ENCODE peak calls at places on chromosomes 13 and 19, in four cellular contexts. One of them, this sample, is unnamed.

GRCh38 chr19:18798384-18799352 is 7.6 kb upstream of the COMP start:
- DNase-seq in Panc1: no peak
- DNase-seq in testis: no peak
- DNase-seq in prostate gland: no peak
- DNase-seq in this sample: no peak

GRCh38 chr13:90336507-90336906 is 1011.0 kb upstream of the MIR17HG start:
- DNase-seq in Panc1: no peak
- DNase-seq in testis: no peak
- DNase-seq in prostate gland: no peak
- DNase-seq in this sample: no peak

GRCh38 chr13:40152145-40152544 is 496.7 kb downstream of the COG6 start:
- DNase-seq in testis: no peak
- DNase-seq in prostate gland: no peak
- DNase-seq in Panc1: no peak
- DNase-seq in this sample: no peak

GRCh38 chr19:23071087-23071511 is 45.7 kb upstream of the ZNF730 start:
- DNase-seq in testis: peak
- DNase-seq in Panc1: no peak
- DNase-seq in prostate gland: peak
- DNase-seq in this sample: no peak

GRCh38 chr13:86932935-86933334 is 738.2 kb upstream of the SLITRK5 start:
- DNase-seq in prostate gland: no peak
- DNase-seq in testis: no peak
- DNase-seq in Panc1: no peak
- DNase-seq in this sample: no peak

GRCh38 chr19:53892981-53893325 is 11.0 kb downstream of the PRKCG start:
- DNase-seq in Panc1: no peak
- DNase-seq in testis: no peak
- DNase-seq in prostate gland: no peak
- DNase-seq in this sample: no peak

GRCh38 chr13:110283661-110284516 is 23.1 kb downstream of the COL4A1 start:
- DNase-seq in Panc1: no peak
- DNase-seq in testis: no peak
- DNase-seq in prostate gland: no peak
- DNase-seq in this sample: no peak

GRCh38 chr19:44943801-44944249 is 1.8 kb downstream of the APOC4 start:
- DNase-seq in testis: peak
- DNase-seq in Panc1: no peak
- DNase-seq in prostate gland: no peak
- DNase-seq in this sample: peak

DNA sequence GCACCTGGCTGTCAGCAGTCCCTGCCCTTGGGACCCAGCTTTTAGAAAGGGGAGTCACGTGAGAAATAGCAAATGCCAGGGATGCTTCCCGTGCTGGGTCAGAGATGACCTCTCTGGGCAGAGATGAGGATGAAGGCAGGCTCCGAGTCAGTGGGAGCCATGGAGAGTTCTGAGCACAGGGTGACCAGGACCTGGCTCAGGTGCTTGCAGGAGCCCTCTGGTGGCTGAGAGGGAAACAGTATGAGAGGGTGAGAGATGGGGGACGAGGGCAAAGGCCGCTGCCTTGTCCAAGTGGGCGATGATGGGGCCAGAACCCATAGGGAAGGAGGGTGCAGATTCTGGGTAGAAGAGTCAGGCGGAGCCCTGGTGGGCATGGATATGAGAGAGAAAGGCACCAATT is 15.8 kb downstream of the TMED1 start:
- DNase-seq in prostate gland: no peak
- DNase-seq in Panc1: no peak
- DNase-seq in testis: no peak
- DNase-seq in this sample: no peak
- TF ChIP-seq CTCF in prostate gland: no peak
- TF ChIP-seq CTCF in Panc1: no peak
- TF ChIP-seq CTCF in testis: peak
- TF ChIP-seq CTCF in this sample: no peak

GRCh38 chr13:102012299-102013293 is 389.3 kb downstream of the FGF14 start:
- DNase-seq in testis: no peak
- DNase-seq in prostate gland: no peak
- DNase-seq in Panc1: no peak
- DNase-seq in this sample: no peak
- H3K27ac ChIP-seq in testis: no peak
- H3K27ac ChIP-seq in prostate gland: no peak
- H3K27ac ChIP-seq in Panc1: no peak
- H3K27ac ChIP-seq in this sample: peak

DNA sequence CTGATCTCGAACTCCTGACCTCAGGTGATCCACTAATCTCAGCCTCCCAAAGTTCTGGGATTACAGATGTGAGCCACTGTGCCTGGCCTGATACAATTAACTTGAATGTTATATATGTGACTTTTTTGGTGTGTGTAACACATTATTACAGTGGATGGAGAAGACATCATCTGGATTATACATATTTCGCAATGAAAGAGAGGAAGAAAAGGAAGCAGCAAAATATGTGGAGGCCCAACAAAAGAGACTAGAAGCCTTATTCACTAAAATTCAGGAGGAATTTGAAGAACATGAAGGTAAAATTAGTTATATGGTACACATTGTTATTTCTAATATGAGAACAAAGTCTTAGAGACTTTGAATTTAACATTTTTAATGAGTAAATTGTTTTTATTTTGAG is 55.5 kb downstream of the BRCA2 start:
- DNase-seq in prostate gland: no peak
- DNase-seq in Panc1: no peak
- DNase-seq in testis: no peak
- DNase-seq in this sample: no peak
- TF ChIP-seq CTCF in prostate gland: no peak
- TF ChIP-seq CTCF in Panc1: no peak
- TF ChIP-seq CTCF in testis: no peak
- TF ChIP-seq CTCF in this sample: no peak

DNA sequence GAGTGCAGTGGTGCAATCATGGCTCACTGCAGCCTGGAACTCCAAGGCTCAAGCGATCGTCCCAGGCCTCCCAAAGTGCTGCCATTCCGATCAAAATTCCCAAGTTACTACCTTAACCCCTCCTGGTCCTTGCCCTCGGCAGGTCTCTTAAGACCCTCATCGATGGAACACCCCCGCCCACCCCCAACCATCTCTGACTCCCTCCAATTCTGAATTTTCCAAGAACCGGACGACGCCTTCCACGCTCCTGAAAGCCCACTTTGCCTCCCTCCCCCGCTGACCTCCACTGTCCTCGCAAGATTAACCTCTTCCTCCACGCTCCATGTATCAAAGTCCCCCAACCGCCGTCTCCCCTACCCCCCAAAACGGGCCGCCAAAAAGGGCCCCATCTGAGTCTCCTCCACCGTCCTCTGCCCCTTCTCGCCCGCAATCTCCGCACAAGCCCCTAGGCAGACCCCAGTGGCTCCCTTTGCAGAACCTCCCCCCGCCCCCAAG is 539 bp downstream of the DAPK3 start:
- DNase-seq in testis: no peak
- DNase-seq in Panc1: no peak
- DNase-seq in prostate gland: no peak
- DNase-seq in this sample: no peak
- H3K27ac ChIP-seq in testis: peak
- H3K27ac ChIP-seq in Panc1: peak
- H3K27ac ChIP-seq in prostate gland: peak
- H3K27ac ChIP-seq in this sample: peak

GRCh38 chr13:112587767-112588489 is at the start of gene TUBGCP3:
- DNase-seq in Panc1: no peak
- DNase-seq in testis: peak
- DNase-seq in prostate gland: peak
- DNase-seq in this sample: peak

GRCh38 chr13:112588490-112589297 is 741 bp upstream of the TUBGCP3 start:
- DNase-seq in testis: no peak
- DNase-seq in Panc1: no peak
- DNase-seq in prostate gland: no peak
- DNase-seq in this sample: no peak

GRCh38 chr13:112586334-112586733 is 1.6 kb downstream of the TUBGCP3 start:
- DNase-seq in testis: no peak
- DNase-seq in Panc1: no peak
- DNase-seq in prostate gland: no peak
- DNase-seq in this sample: no peak

GRCh38 chr13:112583592-112584277 is 4.2 kb downstream of the TUBGCP3 start:
- DNase-seq in prostate gland: no peak
- DNase-seq in testis: peak
- DNase-seq in Panc1: no peak
- DNase-seq in this sample: no peak

GRCh38 chr13:112587359-112587766 is 590 bp downstream of the TUBGCP3 start:
- DNase-seq in Panc1: no peak
- DNase-seq in testis: peak
- DNase-seq in prostate gland: peak
- DNase-seq in this sample: peak
- TF ChIP-seq CTCF in Panc1: no peak
- TF ChIP-seq CTCF in testis: no peak
- TF ChIP-seq CTCF in prostate gland: no peak
- TF ChIP-seq CTCF in this sample: no peak

DNA sequence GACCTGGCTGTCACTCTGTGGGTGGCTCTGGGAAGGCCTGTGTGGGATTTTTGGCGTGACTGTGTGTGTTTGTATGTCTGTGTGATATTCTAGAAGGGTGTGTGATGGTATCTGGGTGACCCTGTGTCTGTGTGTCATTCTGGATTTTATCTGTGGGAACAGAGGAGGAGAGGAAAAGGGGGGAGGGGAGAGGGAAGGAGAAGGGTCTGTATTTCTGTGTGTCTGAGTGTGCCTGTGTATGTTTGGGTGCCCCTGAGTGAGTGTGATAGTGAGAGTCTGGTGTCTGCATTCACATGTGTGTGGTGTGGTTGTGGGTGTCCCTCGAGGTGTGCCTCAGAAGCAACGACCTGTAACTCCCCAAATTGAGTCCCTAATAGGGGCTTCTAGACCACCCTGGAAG is 8.1 kb upstream of the NFIX start:
- DNase-seq in testis: no peak
- DNase-seq in prostate gland: no peak
- DNase-seq in Panc1: no peak
- DNase-seq in this sample: no peak
- H3K27ac ChIP-seq in testis: no peak
- H3K27ac ChIP-seq in prostate gland: no peak
- H3K27ac ChIP-seq in Panc1: peak
- H3K27ac ChIP-seq in this sample: peak

GRCh38 chr19:17656970-17657369 is 31.2 kb downstream of the UNC13A start:
- DNase-seq in Panc1: no peak
- DNase-seq in prostate gland: no peak
- DNase-seq in testis: no peak
- DNase-seq in this sample: no peak
- TF ChIP-seq CTCF in Panc1: no peak
- TF ChIP-seq CTCF in prostate gland: no peak
- TF ChIP-seq CTCF in testis: no peak
- TF ChIP-seq CTCF in this sample: no peak

DNA sequence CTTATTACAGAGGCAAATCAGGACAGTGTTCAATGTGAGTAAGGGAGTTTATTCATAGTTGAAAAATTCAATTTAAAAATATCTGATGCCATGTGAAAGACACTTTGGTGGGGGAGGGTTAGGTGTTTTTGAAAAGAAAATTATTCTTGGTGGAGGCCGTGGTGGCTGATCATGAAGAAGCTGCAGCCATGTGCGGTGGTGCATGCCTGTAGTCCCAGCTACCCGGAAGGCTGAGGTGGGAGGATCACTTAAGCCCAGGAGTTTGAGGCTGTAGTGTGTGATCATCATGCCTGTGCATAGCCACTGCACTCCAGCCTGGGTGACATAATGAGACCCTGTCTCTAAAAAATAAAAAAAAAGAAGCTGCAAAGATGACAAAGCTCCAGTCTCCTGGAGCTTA is 28.6 kb downstream of the WDFY2 start:
- DNase-seq in testis: no peak
- DNase-seq in prostate gland: no peak
- DNase-seq in Panc1: no peak
- DNase-seq in this sample: no peak
- H3K27ac ChIP-seq in testis: no peak
- H3K27ac ChIP-seq in prostate gland: no peak
- H3K27ac ChIP-seq in Panc1: no peak
- H3K27ac ChIP-seq in this sample: no peak

GRCh38 chr13:41746259-41746658 is 214.7 kb downstream of the VWA8 start:
- DNase-seq in Panc1: no peak
- DNase-seq in prostate gland: no peak
- DNase-seq in testis: no peak
- DNase-seq in this sample: no peak
- TF ChIP-seq CTCF in Panc1: no peak
- TF ChIP-seq CTCF in prostate gland: no peak
- TF ChIP-seq CTCF in testis: no peak
- TF ChIP-seq CTCF in this sample: no peak

This sample was measured in upper lobe of right lung.